ENCODE peak calls at places on chromosomes 13 and 19, in five cellular contexts. C is stimulated activated CD8-positive, alpha-beta memory T cell treated with anti-CD3 and anti-CD28 coated beads, Interleukin-12 subunit alpha, Interleukin-12 subunit beta, amount 100 ng/mL, for 4 hours; O is fibroblast of the aortic adventitia; P is psoas muscle; R is hippocampal formation. T is an unnamed sample.
A peak's percentile ranks its signal among the peaks of the same experiment; 100 is the strongest.

GRCh38 chr13:94776300-94776699 is 64.0 kb upstream of the SOX21 start:
- DNase-seq in C (no peak), O (no peak), P (no peak), R (no peak), T (no peak)

GRCh38 chr19:5093297-5093858 is 124.5 kb downstream of the KDM4B start:
- DNase-seq in C (no peak), O (no peak), P (no peak), R (no peak), T (no peak)

GRCh38 chr19:48419158-48419920 is 25.9 kb downstream of the GRIN2D start:
- DNase-seq in C (peak; percentile 58), O (no peak), P (peak; percentile 69), R (no peak), T (peak; percentile 74)

GRCh38 chr19:33472696-33473624 is 48.6 kb downstream of the PEPD start:
- DNase-seq in C (no peak), O (peak; percentile 81), P (no peak), R (no peak), T (no peak)

GRCh38 chr13:37187110-37187509 is 81.6 kb upstream of the CSNK1A1L start:
- DNase-seq in C (no peak), O (peak; percentile 52), P (no peak), R (no peak), T (no peak)

GRCh38 chr19:54388803-54389144 is 24.0 kb upstream of the LAIR1 start:
- DNase-seq in C (no peak), O (no peak), P (no peak), R (no peak), T (no peak)

GRCh38 chr19:41792513-41793413 is 3.6 kb upstream of the CEACAM3 start:
- DNase-seq in C (peak; percentile 19), O (peak; percentile 59), P (peak; percentile 58), R (no peak), T (peak; percentile 87)

GRCh38 chr13:101155920-101156319 is 260.4 kb downstream of the NALCN start:
- DNase-seq in C (no peak), O (no peak), P (no peak), R (no peak), T (peak; percentile 59)

GRCh38 chr13:28449826-28450773 is 44.8 kb downstream of the FLT1 start:
- DNase-seq in C (no peak), O (peak; percentile 10), P (no peak), R (no peak), T (no peak)

GRCh38 chr19:12841094-12841493 is 2.8 kb downstream of the MAST1 start:
- DNase-seq in C (no peak), O (peak; percentile 22), P (peak; percentile 53), R (no peak), T (no peak)

GRCh38 chr19:41302624-41303351 is 7.2 kb upstream of the CCDC97 start:
- DNase-seq in C (peak; percentile 70), O (no peak), P (no peak), R (no peak), T (no peak)

T was measured in Karpas-422.